ENCODE peak calls at places on chromosomes 11 and 22, in seven cellular contexts. E is lower lobe of right lung, W is tibial nerve, X is thoracic aorta, B is left lung, H is RWPE1, F is K562. U is an unnamed sample.

GRCh38 chr11:115660072-115660805 is 156.0 kb upstream of the CADM1 start:
- DNase-seq in E (no peak), W (no peak), X (no peak), B (no peak), H (no peak), F (no peak), U (no peak)

GRCh38 chr22:43883719-43884415 is 7.9 kb downstream of the PNPLA5 start:
- DNase-seq in E (no peak), W (no peak), X (no peak), B (peak; percentile 50), H (no peak), F (no peak), U (no peak)

GRCh38 chr11:69444381-69445130 is 36.9 kb upstream of the LINC01488 start:
- DNase-seq in E (peak; percentile 89), W (peak; percentile 86), X (peak; percentile 10), B (peak; percentile 86), H (peak; percentile 79), F (peak; percentile 84), U (peak; percentile 67)

GRCh38 chr11:126646701-126647209 is 291.3 kb downstream of the ST3GAL4 start:
- DNase-seq in E (no peak), W (no peak), X (no peak), B (no peak), H (peak; percentile 48), F (no peak), U (no peak)

GRCh38 chr11:109795234-109795633 is 298.0 kb upstream of the ZC3H12C start:
- DNase-seq in E (no peak), W (no peak), X (no peak), B (no peak), H (no peak), F (no peak), U (no peak)

GRCh38 chr22:41347066-41347859 is 34.5 kb upstream of the TEF start:
- DNase-seq in E (no peak), W (no peak), X (no peak), B (no peak), H (no peak), F (no peak), U (no peak)

GRCh38 chr11:126491092-126491491 is 135.6 kb downstream of the ST3GAL4 start:
- DNase-seq in E (no peak), W (no peak), X (no peak), B (no peak), H (no peak), F (no peak), U (peak; percentile 45)

GRCh38 chr22:19855504-19856409 is 1.1 kb upstream of the GNB1L start:
- DNase-seq in E (peak; percentile 79), W (peak; percentile 56), X (no peak), B (no peak), H (peak; percentile 72), F (peak; percentile 94), U (peak; percentile 53)

GRCh38 chr11:61028135-61028729 is 56.8 kb downstream of the CD6 start:
- DNase-seq in E (no peak), W (no peak), X (no peak), B (no peak), H (no peak), F (no peak), U (no peak)

GRCh38 chr11:116578971-116579687 is 193.7 kb downstream of the BUD13 start:
- DNase-seq in E (no peak), W (peak; percentile 7), X (no peak), B (no peak), H (no peak), F (no peak), U (no peak)

GRCh38 chr11:26227311-26227710 is 104.6 kb upstream of the ANO3 start:
- DNase-seq in E (no peak), W (no peak), X (no peak), B (no peak), H (peak; percentile 52), F (no peak), U (no peak)

GRCh38 chr11:105856954-105857353 is 165.1 kb downstream of the MSANTD4 start:
- DNase-seq in E (no peak), W (no peak), X (no peak), B (no peak), H (no peak), F (no peak), U (no peak)

GRCh38 chr11:2590951-2591754 is 108.6 kb downstream of the KCNQ1OT1 start:
- DNase-seq in E (peak; percentile 27), W (no peak), X (no peak), B (peak; percentile 76), H (no peak), F (peak; percentile 8), U (peak; percentile 12)

GRCh38 chr11:4539603-4540219 is 5.3 kb upstream of the OR52M1 start:
- DNase-seq in E (peak; percentile 62), W (peak; percentile 78), X (peak; percentile 6), B (peak; percentile 77), H (peak; percentile 38), F (peak; percentile 52), U (no peak)

GRCh38 chr22:20237480-20238440 is 30.4 kb downstream of the RTN4R start:
- DNase-seq in E (no peak), W (no peak), X (no peak), B (no peak), H (no peak), F (no peak), U (peak; percentile 39)

GRCh38 chr22:22614065-22614464 is 30.3 kb upstream of the GGTLC2 start:
- DNase-seq in E (no peak), W (no peak), X (no peak), B (no peak), H (no peak), F (no peak), U (no peak)

GRCh38 chr22:22604326-22605073 is 39.9 kb upstream of the GGTLC2 start:
- DNase-seq in E (no peak), W (no peak), X (no peak), B (no peak), H (no peak), F (no peak), U (no peak)

GRCh38 chr22:22605074-22605404 is 39.4 kb upstream of the GGTLC2 start:
- DNase-seq in E (no peak), W (no peak), X (no peak), B (no peak), H (no peak), F (no peak), U (no peak)

GRCh38 chr22:22612516-22612915 is 31.9 kb upstream of the GGTLC2 start:
- DNase-seq in E (no peak), W (no peak), X (no peak), B (no peak), H (no peak), F (no peak), U (no peak)

GRCh38 chr22:22609271-22609670 is 35.1 kb upstream of the GGTLC2 start:
- DNase-seq in E (no peak), W (no peak), X (no peak), B (no peak), H (no peak), F (no peak), U (no peak)
- H3K27ac ChIP-seq in E (no peak overlapping the region), W (no peak overlapping the region), X (no peak overlapping the region), B (no peak overlapping the region), H (no peak overlapping the region), F (no peak overlapping the region), U (no peak overlapping the region)

GRCh38 chr22:23984430-23984829 is 4.5 kb downstream of the GSTT2 start:
- DNase-seq in E (no peak), W (no peak), X (no peak), B (no peak), H (peak; percentile 4), F (no peak), U (no peak)
- TF ChIP-seq CTCF in E (peak; percentile 70), W (no peak), X (peak; percentile 52), B (no peak), H (peak; percentile 72), F (no peak), U (no peak)

GRCh38 chr11:76803811-76804600 is 20.9 kb downstream of the TSKU start:
- DNase-seq in E (peak; percentile 75), W (peak; percentile 44), X (no peak), B (no peak), H (no peak), F (no peak), U (no peak)

GRCh38 chr11:76801736-76802135 is 18.6 kb downstream of the TSKU start:
- DNase-seq in E (no peak), W (no peak), X (no peak), B (no peak), H (no peak), F (no peak), U (no peak)

GRCh38 chr11:76803023-76803422 is 19.9 kb downstream of the TSKU start:
- DNase-seq in E (no peak), W (peak; percentile 55), X (no peak), B (no peak), H (no peak), F (no peak), U (no peak)

GRCh38 chr11:76802151-76802550 is 19.0 kb downstream of the TSKU start:
- DNase-seq in E (no peak), W (peak; percentile 4), X (no peak), B (no peak), H (no peak), F (no peak), U (no peak)

GRCh38 chr11:76802621-76803020 is 19.5 kb downstream of the TSKU start:
- DNase-seq in E (no peak), W (no peak), X (no peak), B (no peak), H (no peak), F (no peak), U (no peak)
- H3K27ac ChIP-seq in E (peak overlapping the region; percentile 56), W (no peak overlapping the region), X (peak overlapping the region; percentile 26), B (peak overlapping the region; percentile 29), H (no peak overlapping the region), F (no peak overlapping the region), U (peak overlapping the region; percentile 63)

GRCh38 chr11:72752088-72752914 is at the start of gene ARAP1:
- DNase-seq in E (peak; percentile 85), W (peak; percentile 46), X (peak; percentile 18), B (peak; percentile 94), H (peak; percentile 85), F (peak; percentile 98), U (peak; percentile 88)
- TF ChIP-seq CTCF in E (no peak), W (no peak), X (no peak), B (no peak), H (no peak), F (no peak), U (no peak)

GRCh38 chr11:18012906-18013781 is at the start of gene SERGEF:
- DNase-seq in E (peak; percentile 97), W (peak; percentile 79), X (peak; percentile 91), B (peak; percentile 100), H (peak; percentile 85), F (peak; percentile 97), U (peak; percentile 96)

GRCh38 chr11:18010977-18011586 is 1.8 kb downstream of the SERGEF start:
- DNase-seq in E (no peak), W (no peak), X (no peak), B (no peak), H (no peak), F (no peak), U (no peak)

GRCh38 chr11:18010271-18010670 is 2.6 kb downstream of the SERGEF start:
- DNase-seq in E (no peak), W (no peak), X (no peak), B (no peak), H (no peak), F (no peak), U (no peak)

GRCh38 chr11:18012314-18012905 is 437 bp downstream of the SERGEF start:
- DNase-seq in E (peak; percentile 50), W (peak; percentile 8), X (peak; percentile 4), B (no peak), H (peak; percentile 18), F (peak; percentile 25), U (no peak)

GRCh38 chr11:18011633-18012313 is 1.1 kb downstream of the SERGEF start:
- DNase-seq in E (no peak), W (no peak), X (no peak), B (no peak), H (no peak), F (peak; percentile 18), U (no peak)
- H3K27ac ChIP-seq in E (peak overlapping the region; percentile 82), W (no peak overlapping the region), X (peak overlapping the region; percentile 99), B (no peak overlapping the region), H (peak overlapping the region; percentile 73), F (peak overlapping the region; percentile 14), U (no peak overlapping the region)

GRCh38 chr11:44036811-44037657 is 10.7 kb upstream of the ACCSL start:
- DNase-seq in E (peak; percentile 80), W (peak; percentile 77), X (peak; percentile 66), B (peak; percentile 83), H (peak; percentile 41), F (peak; percentile 57), U (peak; percentile 49)
- TF ChIP-seq CTCF in E (peak; percentile 86), W (peak; percentile 68), X (peak; percentile 86), B (peak; percentile 75), H (peak; percentile 47), F (peak; percentile 92), U (peak; percentile 66)

U was measured in pancreas.